ENCODE peak calls at places on chromosomes 5 and 9, in six cellular contexts. One of them, this sample, is unnamed.

GRCh38 chr9:70170151-70170795 is 88.5 kb upstream of the SMC5 start:
- DNase-seq in ascending aorta: no peak
- DNase-seq in HFFc6: no peak
- DNase-seq in astrocyte: no peak
- DNase-seq in lower lobe of right lung: no peak
- DNase-seq in A549: no peak
- DNase-seq in this sample: no peak

GRCh38 chr9:110891760-110892159 is 146.5 kb downstream of the LPAR1 start:
- DNase-seq in HFFc6: no peak
- DNase-seq in astrocyte: peak
- DNase-seq in lower lobe of right lung: no peak
- DNase-seq in A549: peak
- DNase-seq in ascending aorta: no peak
- DNase-seq in this sample: no peak

GRCh38 chr5:80189201-80189600 is 66.6 kb downstream of the SERINC5 start:
- DNase-seq in HFFc6: no peak
- DNase-seq in astrocyte: no peak
- DNase-seq in ascending aorta: no peak
- DNase-seq in lower lobe of right lung: no peak
- DNase-seq in A549: no peak
- DNase-seq in this sample: no peak

GRCh38 chr9:137606005-137606601 is 617 bp downstream of the ARRDC1 start:
- DNase-seq in lower lobe of right lung: peak
- DNase-seq in HFFc6: no peak
- DNase-seq in A549: no peak
- DNase-seq in ascending aorta: no peak
- DNase-seq in astrocyte: no peak
- DNase-seq in this sample: no peak

GRCh38 chr5:14965815-14966214 is 94.2 kb upstream of the ANKH start:
- DNase-seq in astrocyte: no peak
- DNase-seq in ascending aorta: no peak
- DNase-seq in HFFc6: no peak
- DNase-seq in lower lobe of right lung: no peak
- DNase-seq in A549: no peak
- DNase-seq in this sample: no peak

GRCh38 chr9:128349772-128350171 is 9.4 kb downstream of the SLC27A4 start:
- DNase-seq in A549: no peak
- DNase-seq in ascending aorta: no peak
- DNase-seq in HFFc6: no peak
- DNase-seq in astrocyte: no peak
- DNase-seq in lower lobe of right lung: no peak
- DNase-seq in this sample: no peak

GRCh38 chr5:155978805-155979204 is 348.2 kb upstream of the SGCD start:
- DNase-seq in HFFc6: no peak
- DNase-seq in astrocyte: no peak
- DNase-seq in lower lobe of right lung: no peak
- DNase-seq in A549: no peak
- DNase-seq in ascending aorta: no peak
- DNase-seq in this sample: no peak

GRCh38 chr9:5042661-5043178 is 57.6 kb downstream of the JAK2 start:
- DNase-seq in A549: no peak
- DNase-seq in astrocyte: no peak
- DNase-seq in ascending aorta: no peak
- DNase-seq in lower lobe of right lung: no peak
- DNase-seq in HFFc6: no peak
- DNase-seq in this sample: no peak

GRCh38 chr9:90894956-90895687 is 93.5 kb downstream of the SYK start:
- DNase-seq in A549: peak
- DNase-seq in lower lobe of right lung: no peak
- DNase-seq in HFFc6: no peak
- DNase-seq in astrocyte: no peak
- DNase-seq in ascending aorta: no peak
- DNase-seq in this sample: peak

DNA sequence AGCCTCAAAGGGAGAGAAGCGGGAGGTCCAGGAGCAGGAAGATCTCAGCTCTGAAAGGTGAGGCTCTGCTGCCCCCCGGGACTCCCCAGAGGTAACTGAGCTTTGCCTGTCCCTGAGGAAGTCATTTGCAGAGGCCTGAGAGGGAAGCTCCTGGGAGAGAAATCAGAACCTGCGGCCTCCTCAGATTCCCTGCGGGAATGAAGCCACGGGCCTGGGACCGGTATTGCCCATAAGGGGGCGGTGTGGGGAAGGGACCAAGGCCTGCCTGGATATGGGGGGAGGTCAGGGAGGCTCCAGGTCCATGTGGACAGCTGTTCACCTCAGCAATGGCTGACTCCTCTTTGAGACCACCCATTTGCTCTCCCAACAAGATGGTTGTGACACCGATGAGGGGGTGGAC is 1.3 kb downstream of the SPATA31E1 start:
- DNase-seq in lower lobe of right lung: no peak
- DNase-seq in A549: peak
- DNase-seq in astrocyte: no peak
- DNase-seq in HFFc6: no peak
- DNase-seq in ascending aorta: no peak
- DNase-seq in this sample: no peak
- TF ChIP-seq CTCF in lower lobe of right lung: no peak
- TF ChIP-seq CTCF in A549: peak
- TF ChIP-seq CTCF in astrocyte: no peak
- TF ChIP-seq CTCF in HFFc6: peak
- TF ChIP-seq CTCF in ascending aorta: no peak
- TF ChIP-seq CTCF in this sample: no peak

DNA sequence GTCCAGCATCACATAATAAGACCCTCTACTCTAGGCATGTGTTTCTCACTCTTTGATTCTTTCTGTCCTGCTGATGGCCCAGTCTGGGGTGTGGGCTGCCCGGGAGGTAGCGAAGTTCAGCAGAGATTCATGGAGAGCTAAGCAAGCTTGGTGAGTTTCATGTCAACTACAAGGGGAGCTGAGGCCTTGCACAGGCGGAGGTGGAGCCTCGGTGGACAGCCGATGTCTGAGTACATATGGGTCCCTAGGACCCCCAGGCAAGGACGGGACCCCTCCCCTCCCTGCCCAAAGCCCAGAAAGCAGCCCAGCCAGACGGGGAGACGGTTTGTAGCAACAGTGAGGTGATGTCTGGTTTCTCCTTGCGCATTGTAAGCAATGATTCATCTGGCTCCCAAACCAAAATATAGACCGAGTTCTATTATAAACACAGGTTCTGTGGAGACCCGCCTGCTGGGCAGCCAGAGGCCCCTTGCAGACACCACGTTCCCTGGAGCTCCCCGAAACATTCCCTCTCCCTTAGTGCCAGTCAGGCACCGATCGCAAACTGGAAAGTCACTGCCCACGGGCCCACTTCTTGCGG is 45.5 kb downstream of the COL27A1 start:
- DNase-seq in lower lobe of right lung: peak
- DNase-seq in A549: no peak
- DNase-seq in astrocyte: peak
- DNase-seq in ascending aorta: no peak
- DNase-seq in HFFc6: no peak
- DNase-seq in this sample: no peak
- TF ChIP-seq CTCF in lower lobe of right lung: no peak
- TF ChIP-seq CTCF in A549: no peak
- TF ChIP-seq CTCF in astrocyte: no peak
- TF ChIP-seq CTCF in ascending aorta: no peak
- TF ChIP-seq CTCF in HFFc6: no peak
- TF ChIP-seq CTCF in this sample: no peak

GRCh38 chr5:169390265-169390664 is 89.3 kb upstream of the SLIT3 start:
- DNase-seq in astrocyte: no peak
- DNase-seq in lower lobe of right lung: no peak
- DNase-seq in A549: peak
- DNase-seq in ascending aorta: no peak
- DNase-seq in HFFc6: no peak
- DNase-seq in this sample: no peak
- TF ChIP-seq CTCF in astrocyte: no peak
- TF ChIP-seq CTCF in lower lobe of right lung: no peak
- TF ChIP-seq CTCF in A549: no peak
- TF ChIP-seq CTCF in ascending aorta: no peak
- TF ChIP-seq CTCF in HFFc6: no peak
- TF ChIP-seq CTCF in this sample: no peak

GRCh38 chr9:78783743-78784142 is 486.8 kb downstream of the PSAT1 start:
- DNase-seq in lower lobe of right lung: no peak
- DNase-seq in ascending aorta: no peak
- DNase-seq in astrocyte: no peak
- DNase-seq in A549: peak
- DNase-seq in HFFc6: no peak
- DNase-seq in this sample: no peak
- TF ChIP-seq CTCF in lower lobe of right lung: no peak
- TF ChIP-seq CTCF in ascending aorta: no peak
- TF ChIP-seq CTCF in astrocyte: peak
- TF ChIP-seq CTCF in A549: no peak
- TF ChIP-seq CTCF in HFFc6: peak
- TF ChIP-seq CTCF in this sample: peak

GRCh38 chr9:122978586-122978985 is 37.8 kb downstream of the RABGAP1 start:
- DNase-seq in ascending aorta: no peak
- DNase-seq in HFFc6: no peak
- DNase-seq in A549: no peak
- DNase-seq in astrocyte: no peak
- DNase-seq in lower lobe of right lung: no peak
- DNase-seq in this sample: no peak

GRCh38 chr9:122975196-122975595 is 34.4 kb downstream of the RABGAP1 start:
- DNase-seq in lower lobe of right lung: no peak
- DNase-seq in A549: no peak
- DNase-seq in astrocyte: no peak
- DNase-seq in ascending aorta: no peak
- DNase-seq in HFFc6: no peak
- DNase-seq in this sample: no peak
- TF ChIP-seq CTCF in lower lobe of right lung: no peak
- TF ChIP-seq CTCF in A549: no peak
- TF ChIP-seq CTCF in astrocyte: no peak
- TF ChIP-seq CTCF in ascending aorta: no peak
- TF ChIP-seq CTCF in HFFc6: no peak
- TF ChIP-seq CTCF in this sample: no peak

GRCh38 chr5:180080670-180081280 is 9.2 kb upstream of the RNF130 start:
- DNase-seq in ascending aorta: peak
- DNase-seq in lower lobe of right lung: no peak
- DNase-seq in astrocyte: no peak
- DNase-seq in HFFc6: no peak
- DNase-seq in A549: no peak
- DNase-seq in this sample: no peak

GRCh38 chr5:180081481-180081880 is 9.9 kb upstream of the RNF130 start:
- DNase-seq in ascending aorta: peak
- DNase-seq in astrocyte: no peak
- DNase-seq in lower lobe of right lung: no peak
- DNase-seq in HFFc6: no peak
- DNase-seq in A549: no peak
- DNase-seq in this sample: no peak

GRCh38 chr5:180084638-180085561 is 13.3 kb upstream of the RNF130 start:
- DNase-seq in ascending aorta: peak
- DNase-seq in HFFc6: no peak
- DNase-seq in A549: peak
- DNase-seq in lower lobe of right lung: peak
- DNase-seq in astrocyte: no peak
- DNase-seq in this sample: no peak

GRCh38 chr5:180083529-180084060 is 12.0 kb upstream of the RNF130 start:
- DNase-seq in astrocyte: no peak
- DNase-seq in ascending aorta: no peak
- DNase-seq in A549: no peak
- DNase-seq in lower lobe of right lung: no peak
- DNase-seq in HFFc6: no peak
- DNase-seq in this sample: no peak

DNA sequence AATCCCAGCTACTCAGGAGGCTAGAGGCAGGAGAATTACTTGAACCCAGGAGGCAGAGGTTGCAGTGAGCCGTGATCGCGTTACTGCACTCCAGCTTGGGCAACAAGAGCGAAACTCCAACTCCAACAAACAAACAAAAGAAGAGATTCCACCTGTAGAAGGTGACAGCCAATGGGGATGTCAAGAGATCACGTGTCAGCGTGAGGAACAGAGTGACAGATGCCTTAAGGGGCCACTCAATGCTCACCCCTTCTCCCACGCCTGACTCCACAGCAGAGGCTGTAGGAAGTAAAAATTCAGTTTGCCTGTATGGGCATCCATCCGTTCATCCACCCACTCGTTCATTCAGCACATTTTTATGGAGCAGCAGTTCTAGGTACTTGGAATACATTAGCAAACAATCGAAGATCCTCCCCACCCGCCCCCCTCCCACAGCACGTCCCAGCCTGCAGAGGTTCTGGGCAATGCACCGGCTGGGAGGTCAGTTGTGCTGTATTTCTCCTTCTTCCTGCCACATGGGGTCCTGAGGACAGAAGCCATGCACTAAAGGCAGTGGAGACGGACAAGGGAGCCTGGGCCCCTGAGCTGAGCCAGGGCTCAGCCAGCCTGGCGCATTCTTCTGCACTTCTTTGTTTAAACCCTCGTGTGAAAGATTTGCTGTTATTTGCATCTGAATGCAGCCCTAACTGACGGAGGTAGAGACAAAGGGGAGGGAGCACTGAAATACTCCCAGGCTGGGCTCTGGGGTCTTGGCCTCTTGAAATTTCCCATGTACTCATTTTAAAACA is 11.3 kb upstream of the RNF130 start:
- DNase-seq in A549: no peak
- DNase-seq in lower lobe of right lung: no peak
- DNase-seq in astrocyte: no peak
- DNase-seq in HFFc6: no peak
- DNase-seq in ascending aorta: peak
- DNase-seq in this sample: peak
- TF ChIP-seq CTCF in A549: no peak
- TF ChIP-seq CTCF in lower lobe of right lung: no peak
- TF ChIP-seq CTCF in astrocyte: no peak
- TF ChIP-seq CTCF in HFFc6: no peak
- TF ChIP-seq CTCF in ascending aorta: no peak
- TF ChIP-seq CTCF in this sample: no peak

DNA sequence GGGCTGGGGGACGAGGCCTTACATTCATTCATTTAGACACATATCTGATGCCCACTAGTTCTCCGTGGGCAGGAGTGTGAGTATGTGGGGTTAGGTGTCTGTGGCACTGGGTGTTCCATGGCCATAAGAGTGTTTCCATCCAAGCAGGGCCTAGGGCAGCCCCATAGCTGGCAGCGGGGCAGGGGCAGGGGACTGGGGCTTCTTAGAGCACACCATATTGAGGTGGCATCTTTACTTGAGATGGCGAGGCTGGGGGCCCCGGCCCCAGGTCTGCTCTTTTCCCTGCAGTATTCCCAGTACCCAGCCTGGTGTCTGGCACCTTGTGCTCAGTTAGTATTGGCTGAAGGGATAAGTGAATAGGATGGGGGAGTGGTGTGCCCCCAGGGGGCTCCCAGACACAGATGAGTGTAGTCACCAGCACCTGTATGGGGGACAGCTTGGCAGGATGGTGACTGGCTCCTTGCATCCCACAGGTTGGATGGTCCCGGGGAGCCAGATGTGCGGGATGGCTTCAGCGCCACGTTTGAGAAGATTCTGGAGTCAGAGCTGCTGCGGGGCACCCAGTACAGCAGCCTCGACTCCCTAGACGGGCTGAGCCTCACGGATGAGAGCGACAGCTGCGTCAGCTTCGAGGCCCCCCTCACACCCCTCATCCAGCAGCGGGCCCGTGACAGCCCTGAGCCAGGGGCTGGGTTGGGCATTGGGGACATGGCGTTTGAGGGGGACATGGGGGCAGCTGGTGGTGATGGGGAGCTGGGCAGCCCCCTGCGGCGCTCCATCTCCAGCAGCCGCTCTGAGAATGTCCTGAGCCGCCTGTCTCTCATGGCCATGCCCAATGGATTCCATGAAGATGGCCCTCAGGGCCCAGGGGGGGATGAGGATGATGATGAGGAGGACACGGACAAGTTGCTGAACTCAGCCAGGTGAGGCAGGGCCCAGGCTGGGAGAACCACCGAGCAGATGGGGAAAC is 17.5 kb downstream of the PSD2 start:
- DNase-seq in astrocyte: no peak
- DNase-seq in A549: no peak
- DNase-seq in HFFc6: no peak
- DNase-seq in lower lobe of right lung: peak
- DNase-seq in ascending aorta: no peak
- DNase-seq in this sample: no peak
- TF ChIP-seq CTCF in astrocyte: no peak
- TF ChIP-seq CTCF in A549: no peak
- TF ChIP-seq CTCF in HFFc6: no peak
- TF ChIP-seq CTCF in lower lobe of right lung: no peak
- TF ChIP-seq CTCF in ascending aorta: no peak
- TF ChIP-seq CTCF in this sample: no peak